ENCODE peak calls at places on chromosomes 16 and 17, in five cellular contexts. M is BJ, O is AG04449, S is neural progenitor cell, Z is HCT116. N is an unnamed sample.

GRCh38 chr16:7363397-7364053 is 30.9 kb downstream of the RBFOX1 start:
- DNase-seq in O (no peak), S (peak), Z (no peak), M (no peak), N (no peak)

GRCh38 chr17:67377727-67378443 is 804 bp downstream of the PITPNC1 start:
- DNase-seq in Z (no peak), M (no peak), O (no peak), S (peak), N (peak)

GRCh38 chr17:964881-965280 is 14.7 kb downstream of the NXN start:
- DNase-seq in O (no peak), S (peak), M (no peak), Z (no peak), N (no peak)

GRCh38 chr16:55297062-55297909 is 26.7 kb upstream of the IRX6 start:
- DNase-seq in O (no peak), S (no peak), M (no peak), Z (no peak), N (peak)

GRCh38 chr16:46887524-46887854 is 3.3 kb downstream of the GPT2 start:
- DNase-seq in M (no peak), Z (no peak), S (no peak), O (no peak), N (no peak)

GRCh38 chr17:74748279-74748528 is 224 bp upstream of the NHERF1 start:
- DNase-seq in S (no peak), M (no peak), O (no peak), Z (no peak), N (no peak)

GRCh38 chr17:29167393-29168078 is 12.7 kb downstream of the MYO18A start:
- DNase-seq in S (no peak), M (no peak), O (no peak), Z (no peak), N (no peak)

GRCh38 chr17:16342979-16343378 is 10.3 kb downstream of the CENPV start:
- DNase-seq in O (no peak), Z (no peak), M (no peak), S (no peak), N (no peak)

GRCh38 chr16:4945560-4946502 is 8.9 kb upstream of the PPL start:
- DNase-seq in M (no peak), S (no peak), O (no peak), Z (peak), N (peak)

GRCh38 chr16:1183235-1183907 is 30.5 kb downstream of the CACNA1H start:
- DNase-seq in O (no peak), S (peak), M (no peak), Z (no peak), N (peak)

GRCh38 chr17:45394001-45394912 is 38.4 kb downstream of the ARHGAP27 start:
- DNase-seq in S (no peak), Z (no peak), O (no peak), M (no peak), N (no peak)

GRCh38 chr17:27760069-27760885 is 40.1 kb downstream of the NOS2 start:
- DNase-seq in S (peak), O (no peak), M (no peak), Z (peak), N (peak)

GRCh38 chr17:43220511-43221125 is 7.8 kb downstream of the CCDC200 start:
- DNase-seq in O (no peak), S (peak), Z (no peak), M (no peak), N (no peak)

GRCh38 chr16:87642491-87642890 is 40.2 kb downstream of the JPH3 start:
- DNase-seq in S (no peak), Z (no peak), M (no peak), O (no peak), N (no peak)

GRCh38 chr16:1614226-1615102 is 2.3 kb downstream of the CRAMP1 start:
- DNase-seq in M (no peak), O (no peak), Z (no peak), S (peak), N (peak)

GRCh38 chr16:50683689-50684374 is 2.7 kb upstream of the SNX20 start:
- DNase-seq in O (no peak), M (no peak), Z (no peak), S (no peak), N (no peak)

GRCh38 chr17:13385481-13385907 is 216.2 kb downstream of the HS3ST3A1 start:
- DNase-seq in Z (no peak), S (no peak), M (no peak), O (no peak), N (peak)

GRCh38 chr17:52170963-52171572 is 12.6 kb upstream of the CA10 start:
- DNase-seq in Z (no peak), O (no peak), S (peak), M (no peak), N (no peak)
- TF ChIP-seq CTCF in Z (no peak), O (no peak), S (peak), M (peak), N (peak)

GRCh38 chr16:89200124-89200849 is at the start of gene SLC22A31:
- DNase-seq in S (peak), M (no peak), O (no peak), Z (no peak), N (no peak)

GRCh38 chr16:89197633-89198416 is 2.5 kb downstream of the SLC22A31 start:
- DNase-seq in O (no peak), M (no peak), Z (no peak), S (no peak), N (no peak)

GRCh38 chr16:89199241-89200123 is 855 bp downstream of the SLC22A31 start:
- DNase-seq in S (no peak), O (no peak), Z (no peak), M (no peak), N (no peak)

GRCh38 chr16:89197033-89197632 is 3.2 kb downstream of the SLC22A31 start:
- DNase-seq in M (no peak), S (no peak), Z (no peak), O (no peak), N (no peak)

GRCh38 chr16:89198417-89199240 is 1.7 kb downstream of the SLC22A31 start:
- DNase-seq in S (no peak), M (no peak), O (no peak), Z (no peak), N (no peak)
- H3K4me3 ChIP-seq in S (no peak), M (no peak), O (no peak), Z (no peak), N (no peak)

DNA sequence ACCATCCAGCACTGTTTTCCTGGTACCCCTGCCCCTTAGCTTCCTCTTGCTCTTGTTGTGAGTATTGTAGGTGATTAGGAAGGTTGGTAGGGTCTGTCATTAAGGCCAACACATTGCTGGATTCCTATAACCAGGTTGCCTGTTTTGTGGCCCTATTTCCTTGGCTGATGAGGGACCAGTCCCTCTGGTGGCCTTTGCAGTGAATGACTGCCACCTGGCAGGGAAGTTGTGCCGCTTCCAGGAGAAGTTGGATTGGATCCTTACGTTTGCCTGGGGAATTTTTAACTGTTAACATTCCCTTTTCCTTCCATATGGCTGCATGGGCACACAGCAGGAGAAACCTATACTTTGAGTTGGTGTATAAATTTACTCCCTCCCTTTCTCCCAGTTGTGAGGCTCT is 32.4 kb downstream of the LCMT1 start:
- DNase-seq in M (no peak), O (no peak), S (peak), Z (no peak), N (no peak)
- TF ChIP-seq CTCF in M (peak), O (no peak), S (peak), Z (peak), N (peak)

GRCh38 chr17:81509048-81509686 is 3.4 kb downstream of the ACTG1 start:
- DNase-seq in M (no peak), S (no peak), O (no peak), Z (no peak), N (no peak)
- H3K4me3 ChIP-seq in M (peak), S (peak), O (peak), Z (peak), N (peak)

GRCh38 chr16:82034981-82035612 is at the start of gene HSD17B2:
- DNase-seq in M (no peak), O (no peak), S (no peak), Z (no peak), N (peak)

GRCh38 chr16:82033006-82033405 is 2.0 kb upstream of the HSD17B2 start:
- DNase-seq in O (no peak), Z (no peak), M (no peak), S (no peak), N (no peak)

GRCh38 chr16:82027629-82028035 is 7.4 kb upstream of the HSD17B2 start:
- DNase-seq in Z (no peak), S (no peak), O (no peak), M (no peak), N (no peak)

GRCh38 chr16:82033683-82034300 is 1.3 kb upstream of the HSD17B2 start:
- DNase-seq in M (no peak), S (no peak), Z (no peak), O (no peak), N (no peak)

GRCh38 chr16:82031116-82032084 is 3.7 kb upstream of the HSD17B2 start:
- DNase-seq in O (no peak), M (peak), Z (peak), S (peak), N (peak)
- TF ChIP-seq CTCF in O (peak), M (peak), Z (peak), S (peak), N (peak)

DNA sequence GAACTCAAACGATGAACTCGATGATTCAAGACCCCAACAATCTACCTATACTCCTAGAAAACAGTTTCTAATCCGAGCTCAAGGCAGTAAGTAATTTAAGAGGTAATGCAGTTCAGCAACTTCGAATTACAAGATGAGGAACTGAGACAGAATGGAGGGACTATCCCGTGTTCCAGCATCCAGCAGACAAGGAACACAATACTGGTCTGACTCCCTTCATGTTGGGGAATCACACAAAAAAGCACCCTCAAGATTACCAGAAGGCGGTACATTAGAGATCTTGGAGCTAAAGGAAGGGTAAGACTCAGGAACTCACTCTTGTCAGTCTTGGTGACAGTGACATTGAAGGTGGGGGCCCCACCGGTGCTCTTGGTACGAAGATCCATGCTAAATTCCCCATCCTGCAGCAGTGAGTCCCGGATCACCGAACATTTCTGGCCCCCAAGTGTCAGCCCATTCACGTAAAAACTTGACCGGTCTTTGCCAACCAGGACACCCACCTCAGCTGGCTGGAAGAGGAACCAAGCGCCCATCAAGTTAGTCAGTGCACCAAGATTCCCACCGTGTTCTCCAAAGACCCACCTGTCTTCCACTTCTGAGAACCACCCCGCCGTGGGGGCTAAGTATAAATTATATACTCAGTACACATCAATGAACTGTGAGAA is 1.9 kb downstream of the PFN1 start:
- DNase-seq in M (no peak), O (no peak), Z (no peak), S (no peak), N (no peak)
- H3K4me3 ChIP-seq in M (peak), O (peak), Z (peak), S (peak), N (peak)

GRCh38 chr16:3022208-3022696 is 1.5 kb downstream of the HCFC1R1 start:
- DNase-seq in M (peak), O (peak), Z (peak), S (peak), N (peak)

GRCh38 chr16:3022697-3023414 is 886 bp downstream of the HCFC1R1 start:
- DNase-seq in S (no peak), Z (no peak), O (no peak), M (no peak), N (peak)

GRCh38 chr16:3020247-3020603 is at the start of gene TNFRSF12A:
- DNase-seq in O (no peak), M (no peak), Z (peak), S (peak), N (peak)

GRCh38 chr16:3020604-3021448 is 658 bp downstream of the TNFRSF12A start:
- DNase-seq in S (peak), M (peak), O (no peak), Z (peak), N (peak)

DNA sequence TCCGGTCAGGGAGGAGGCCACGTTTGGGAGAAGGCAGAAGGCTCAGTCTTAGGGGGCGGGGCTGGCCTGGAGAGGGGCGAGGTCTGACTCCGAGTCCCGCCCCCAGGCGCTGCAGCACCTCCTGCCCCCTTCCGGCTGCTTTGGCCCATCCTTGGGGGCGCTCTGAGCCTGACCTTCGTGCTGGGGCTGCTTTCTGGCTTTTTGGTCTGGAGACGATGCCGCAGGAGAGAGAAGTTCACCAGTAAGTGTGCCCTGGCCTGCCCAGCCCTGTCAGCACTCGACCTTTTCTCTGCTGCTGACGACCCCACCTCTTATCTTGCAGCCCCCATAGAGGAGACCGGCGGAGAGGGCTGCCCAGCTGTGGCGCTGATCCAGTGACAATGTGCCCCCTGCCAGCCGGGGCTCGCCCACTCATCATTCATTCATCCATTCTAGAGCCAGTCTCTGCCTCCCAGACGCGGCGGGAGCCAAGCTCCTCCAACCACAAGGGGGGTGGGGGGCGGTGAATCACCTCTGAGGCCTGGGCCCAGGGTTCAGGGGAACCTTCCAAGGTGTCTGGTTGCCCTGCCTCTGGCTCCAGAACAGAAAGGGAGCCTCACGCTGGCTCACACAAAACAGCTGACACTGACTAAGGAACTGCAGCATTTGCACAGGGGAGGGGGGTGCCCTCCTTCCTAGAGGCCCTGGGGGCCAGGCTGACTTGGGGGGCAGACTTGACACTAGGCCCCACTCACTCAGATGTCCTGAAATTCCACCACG is 1.5 kb downstream of the TNFRSF12A start:
- DNase-seq in S (peak), M (peak), Z (peak), O (peak), N (peak)
- TF ChIP-seq CTCF in S (peak), M (peak), Z (no peak), O (peak), N (peak)

DNA sequence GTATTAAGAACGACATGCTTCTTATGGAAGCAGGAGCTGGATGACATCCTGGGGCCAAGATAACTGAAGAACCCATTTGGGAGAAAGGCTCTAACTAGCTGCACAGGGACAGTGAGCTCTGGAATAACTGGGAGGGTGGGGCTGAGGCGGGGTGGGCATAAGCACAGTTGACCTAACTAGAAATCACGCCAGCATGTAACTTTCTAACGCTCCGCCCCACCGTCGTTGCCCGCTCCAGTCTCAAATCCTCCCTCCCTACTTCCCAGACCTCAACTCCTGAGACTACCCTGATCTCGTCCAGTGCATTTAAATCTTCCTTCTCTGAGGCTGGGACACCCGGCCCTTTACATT is 436 bp downstream of the PHB1 start:
- DNase-seq in S (no peak), M (no peak), O (no peak), Z (no peak), N (no peak)
- H3K4me3 ChIP-seq in S (peak), M (peak), O (peak), Z (peak), N (peak)